ENCODE peak calls at places on chromosome 17, in nine cellular contexts. D, U, P, T, A, R, L, I and Q are unnamed samples.

GRCh38 chr17:12252442-12252841 is 231.8 kb downstream of the MAP2K4 start:
- DNase-seq in A (no peak), R (no peak), U (no peak), D (no peak), I (no peak), T (no peak), P (no peak), L (no peak), Q (no peak)

GRCh38 chr17:63702223-63702577 is 2.3 kb upstream of the LIMD2 start:
- DNase-seq in D (peak), R (no peak), A (no peak), T (no peak), P (no peak), I (no peak), U (peak), L (peak), Q (no peak)

GRCh38 chr17:804541-805435 is 22.6 kb downstream of the MRM3 start:
- DNase-seq in I (no peak), L (no peak), U (no peak), A (no peak), T (no peak), D (no peak), R (peak), P (no peak), Q (no peak)

GRCh38 chr17:31467502-31468256 is 76.2 kb downstream of the RAB11FIP4 start:
- DNase-seq in L (no peak), A (no peak), I (peak), U (no peak), R (no peak), P (no peak), D (no peak), T (no peak), Q (no peak)

GRCh38 chr17:45296003-45296832 is 20.6 kb downstream of the MAP3K14 start:
- DNase-seq in P (no peak), D (peak), A (no peak), L (no peak), R (no peak), T (no peak), U (no peak), I (peak), Q (no peak)

GRCh38 chr17:82909322-82909904 is 69.6 kb upstream of the ZNF750 start:
- DNase-seq in D (no peak), L (no peak), T (no peak), R (no peak), P (no peak), I (no peak), U (peak), A (no peak), Q (no peak)

GRCh38 chr17:46822388-46822921 is 4.0 kb upstream of the WNT3 start:
- DNase-seq in R (no peak), T (no peak), L (peak), P (no peak), U (peak), I (no peak), A (peak), D (peak), Q (no peak)

GRCh38 chr17:29565643-29566472 is 979 bp downstream of the ABHD15 start:
- DNase-seq in P (no peak), L (peak), U (peak), R (no peak), A (no peak), D (peak), T (no peak), I (no peak), Q (no peak)

GRCh38 chr17:61175298-61176142 is 224.1 kb upstream of the TBX2 start:
- DNase-seq in P (no peak), L (no peak), R (no peak), T (no peak), A (peak), U (no peak), I (no peak), D (no peak), Q (no peak)

GRCh38 chr17:10197362-10197720 is 1.1 kb downstream of the GAS7 start:
- DNase-seq in U (no peak), T (no peak), A (no peak), L (no peak), D (no peak), R (peak), I (peak), P (no peak), Q (no peak)

GRCh38 chr17:83194761-83195329 is 115.4 kb downstream of the METRNL start:
- DNase-seq in D (no peak), R (peak), I (no peak), A (no peak), P (peak), L (no peak), U (no peak), T (no peak), Q (no peak)

GRCh38 chr17:75064867-75065561 is 18.0 kb downstream of the KCTD2 start:
- DNase-seq in R (no peak), D (no peak), U (no peak), A (no peak), I (no peak), L (no peak), P (no peak), T (no peak), Q (no peak)

GRCh38 chr17:2710075-2710803 is 1.3 kb downstream of the CLUH start:
- DNase-seq in D (no peak), T (no peak), L (no peak), R (no peak), U (no peak), I (no peak), P (no peak), A (no peak), Q (no peak)

GRCh38 chr17:38994026-38994425 is 26.8 kb upstream of the FBXO47 start:
- DNase-seq in D (no peak), L (no peak), I (no peak), A (no peak), P (no peak), R (no peak), U (no peak), T (no peak), Q (no peak)

GRCh38 chr17:33523577-33523981 is 230.5 kb upstream of the ASIC2 start:
- DNase-seq in R (no peak), P (no peak), L (peak), A (no peak), T (no peak), D (peak), I (no peak), U (no peak), Q (no peak)

GRCh38 chr17:30970757-30971567 is at the start of gene RNF135:
- DNase-seq in P (peak), T (peak), D (peak), A (no peak), R (peak), U (peak), L (peak), I (peak), Q (peak)

GRCh38 chr17:80361495-80362220 is 53.3 kb upstream of the ENDOV start:
- DNase-seq in L (no peak), D (no peak), A (peak), R (peak), I (no peak), P (no peak), U (no peak), T (no peak), Q (no peak)

GRCh38 chr17:73068322-73069153 is 23.9 kb downstream of the SLC39A11 start:
- DNase-seq in T (no peak), I (no peak), U (no peak), A (no peak), D (no peak), P (no peak), R (no peak), L (no peak), Q (peak)

GRCh38 chr17:49108318-49108717 is 24.3 kb upstream of the B4GALNT2 start:
- DNase-seq in R (no peak), T (no peak), P (no peak), I (no peak), A (no peak), D (no peak), L (no peak), U (no peak), Q (peak)

GRCh38 chr17:8287651-8288335 is 677 bp upstream of the RANGRF start:
- DNase-seq in R (no peak), U (no peak), L (peak), I (no peak), T (no peak), P (no peak), A (no peak), D (no peak), Q (no peak)

GRCh38 chr17:39177256-39177655 is 11.3 kb upstream of the ARL5C start:
- DNase-seq in I (no peak), U (no peak), P (no peak), T (peak), A (peak), D (no peak), L (no peak), R (no peak), Q (no peak)

GRCh38 chr17:21293846-21294240 is 9.3 kb downstream of the MAP2K3 start:
- DNase-seq in L (no peak), I (no peak), P (no peak), T (no peak), U (no peak), A (no peak), D (no peak), R (no peak), Q (no peak)

DNA sequence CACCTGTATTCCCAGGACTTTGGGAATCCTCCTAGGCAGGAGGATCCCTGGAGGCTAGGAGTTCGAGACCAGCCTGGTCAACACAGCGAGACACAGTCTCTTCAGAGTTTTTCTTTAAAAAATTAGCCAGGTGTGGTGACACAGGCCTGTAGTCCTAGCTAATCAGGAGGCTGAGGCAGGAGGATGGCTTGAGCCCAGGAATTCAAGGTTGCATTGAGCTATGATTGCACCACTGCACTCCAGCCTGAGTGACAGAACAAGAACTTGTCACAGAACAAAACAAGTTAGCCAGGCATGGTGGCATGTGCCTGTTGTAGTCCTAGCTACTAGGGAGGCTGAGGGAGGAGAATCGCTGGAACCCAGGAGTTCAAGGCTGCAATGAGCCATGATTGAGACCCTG is 24.8 kb downstream of the ANKRD40 start:
- DNase-seq in I (no peak), T (no peak), P (no peak), A (no peak), D (no peak), R (no peak), L (no peak), U (no peak), Q (no peak)
- H3K4me3 ChIP-seq in I (no peak), T (no peak), P (no peak), A (no peak), D (no peak), R (no peak), L (no peak), U (no peak), Q (no peak)

DNA sequence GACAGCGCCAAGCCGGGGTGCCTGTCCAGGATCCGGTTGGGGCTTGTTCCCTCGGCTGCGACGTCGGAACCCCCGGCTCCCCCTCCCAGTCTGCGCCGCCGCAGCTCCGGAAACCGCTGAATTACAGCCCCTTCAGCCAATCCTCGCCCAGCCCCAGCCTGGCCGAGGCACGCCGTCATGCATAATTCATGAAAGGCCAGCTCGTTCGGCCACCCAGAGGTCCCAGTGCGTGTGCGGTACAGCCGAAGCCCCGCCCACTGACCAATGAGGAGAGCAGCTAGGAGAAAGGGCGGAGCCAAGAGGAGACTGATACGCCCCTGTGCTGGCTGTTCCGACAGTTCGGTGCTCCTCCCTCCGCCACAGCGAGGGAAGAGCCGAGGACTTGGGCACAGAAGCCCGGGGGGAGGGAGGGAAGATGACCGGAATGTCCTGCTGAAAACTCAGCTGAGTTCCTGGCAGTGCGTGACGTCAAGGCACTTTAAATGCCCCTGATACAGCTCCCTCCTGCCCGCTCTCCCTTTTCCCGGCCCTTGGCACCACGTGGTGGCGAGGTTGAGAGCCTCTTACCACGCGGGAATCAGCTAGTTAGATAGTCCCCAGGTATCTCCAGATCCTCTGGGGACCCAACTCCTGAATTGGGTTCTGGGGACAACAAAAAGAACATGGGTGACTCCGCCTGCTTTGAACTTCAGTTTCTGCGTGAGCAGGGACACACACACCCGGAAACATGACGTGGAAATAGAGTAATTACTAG is at the start of gene STAT3:
- DNase-seq in U (peak), P (peak), I (peak), R (peak), D (peak), A (peak), L (peak), T (peak), Q (peak)
- TF ChIP-seq CTCF in U (no peak), P (no peak), I (no peak), R (no peak), D (no peak), A (no peak), L (no peak), T (no peak), Q (no peak)

DNA sequence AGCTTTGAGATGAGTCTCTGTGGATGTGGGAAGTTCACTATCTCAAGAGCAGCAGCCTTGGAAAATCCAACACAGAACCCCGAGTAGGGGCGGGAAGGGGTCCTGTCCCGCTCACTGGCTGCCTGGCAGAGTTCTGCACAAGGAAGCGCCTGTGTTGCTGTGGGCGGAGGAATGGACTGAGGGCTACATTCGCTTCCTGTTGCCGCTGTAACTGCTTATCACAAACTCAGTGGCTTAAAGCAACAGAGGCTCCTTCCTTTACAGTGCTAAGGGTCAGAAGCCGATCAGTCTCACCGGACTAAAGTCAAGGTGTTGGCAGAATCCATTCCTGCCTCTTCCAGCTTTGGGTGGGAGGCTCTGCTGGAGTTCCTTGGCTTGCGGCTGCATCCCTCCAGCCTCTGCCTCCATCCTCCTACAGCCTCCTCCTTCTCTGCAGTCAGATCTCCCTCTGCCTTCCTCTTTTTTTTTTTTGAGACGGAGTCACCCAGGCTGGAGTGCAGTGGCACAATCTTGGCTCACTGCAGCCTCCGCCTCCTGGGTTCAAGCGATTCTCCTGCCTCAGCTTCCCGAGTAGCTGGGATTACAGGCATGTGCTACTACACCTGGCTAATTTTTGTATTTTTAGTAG is 305.3 kb downstream of the SEC14L1 start:
- DNase-seq in R (peak), D (peak), L (peak), A (peak), T (no peak), I (no peak), U (peak), P (no peak), Q (no peak)
- H3K4me3 ChIP-seq in R (no peak), D (peak), L (peak), A (no peak), T (no peak), I (peak), U (peak), P (no peak), Q (no peak)

DNA sequence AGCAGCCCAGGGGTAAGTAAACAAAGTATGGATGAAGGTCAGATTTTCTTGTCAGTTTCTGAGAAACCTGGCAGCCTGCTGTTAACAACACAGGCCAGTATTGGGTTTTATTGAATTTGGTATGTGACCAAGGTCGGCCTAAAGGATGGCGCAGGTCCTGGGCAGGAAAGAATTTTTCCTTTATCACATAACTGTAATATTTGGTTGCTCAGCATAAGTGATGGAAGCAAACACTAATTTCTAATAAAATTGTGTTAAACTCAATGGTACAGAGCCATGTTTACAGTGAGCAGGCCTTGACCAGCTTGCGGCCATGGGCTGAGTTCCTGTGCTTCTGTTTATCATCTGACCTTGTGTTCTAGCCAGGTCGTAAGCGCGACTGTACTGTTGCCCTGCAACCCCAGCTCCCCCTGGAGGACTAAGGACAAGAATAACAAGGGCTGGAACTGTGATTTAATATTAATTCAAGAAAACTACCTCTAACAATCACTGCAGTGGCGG is 10.5 kb downstream of the POLDIP2 start:
- DNase-seq in A (peak), D (peak), R (no peak), U (no peak), P (no peak), I (no peak), L (no peak), T (no peak), Q (no peak)
- TF ChIP-seq CTCF in A (peak), D (peak), R (no peak), U (no peak), P (peak), I (peak), L (no peak), T (peak), Q (peak)

DNA sequence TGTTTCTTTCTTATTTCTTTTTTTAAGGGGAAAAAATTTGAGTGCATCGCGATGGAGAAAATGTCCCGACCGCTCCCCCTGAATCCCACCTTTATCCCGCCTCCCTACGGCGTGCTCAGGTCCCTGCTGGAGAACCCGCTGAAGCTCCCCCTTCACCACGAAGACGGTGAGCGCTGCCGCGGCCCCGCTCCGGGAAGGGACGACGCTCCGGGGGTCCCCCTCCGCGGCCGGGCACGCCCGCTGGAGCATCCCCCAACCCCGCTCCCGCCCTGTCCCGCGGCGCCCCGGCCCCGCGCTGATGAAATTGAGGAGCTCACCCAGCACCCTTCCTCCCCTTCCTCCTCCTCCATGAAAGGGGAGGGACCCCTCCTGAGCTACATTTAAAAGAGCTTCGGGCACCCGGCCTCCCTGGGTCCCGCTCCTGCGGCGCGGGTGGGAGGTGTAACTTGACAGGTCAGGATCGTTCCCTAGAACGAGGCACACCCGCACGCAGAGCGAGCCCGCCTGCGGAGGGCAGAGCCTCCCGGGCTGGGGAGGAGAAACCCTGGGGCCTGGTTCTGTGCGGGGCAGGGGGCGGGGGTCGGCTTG is 768 bp downstream of the HLF start:
- DNase-seq in P (no peak), R (no peak), I (no peak), T (no peak), L (no peak), D (no peak), U (no peak), A (no peak), Q (no peak)
- H3K4me3 ChIP-seq in P (no peak), R (peak), I (peak), T (peak), L (peak), D (peak), U (peak), A (no peak), Q (peak)